ENCODE peak calls at places on chromosomes 13 and 19, in six cellular contexts. One of them, this sample, is unnamed.

GRCh38 chr19:5436101-5436947 is 18.9 kb upstream of the ZNRF4 start:
- DNase-seq in CD4-positive, alpha-beta T cell: no peak
- DNase-seq in osteoblast: peak; percentile 97
- DNase-seq in testis: peak; percentile 70
- DNase-seq in uterus: no peak
- DNase-seq in neural progenitor cell: peak; percentile 95
- DNase-seq in this sample: peak; percentile 91

GRCh38 chr19:51799311-51799997 is 4.5 kb downstream of the FPR3 start:
- DNase-seq in CD4-positive, alpha-beta T cell: no peak
- DNase-seq in osteoblast: peak; percentile 91
- DNase-seq in testis: peak; percentile 93
- DNase-seq in uterus: peak; percentile 78
- DNase-seq in neural progenitor cell: no peak
- DNase-seq in this sample: peak; percentile 9

GRCh38 chr13:39942901-39943273 is 287.4 kb downstream of the COG6 start:
- DNase-seq in CD4-positive, alpha-beta T cell: peak; percentile 75
- DNase-seq in osteoblast: peak; percentile 85
- DNase-seq in testis: peak; percentile 79
- DNase-seq in uterus: peak; percentile 42
- DNase-seq in neural progenitor cell: peak; percentile 88
- DNase-seq in this sample: peak; percentile 78

GRCh38 chr13:95509521-95510315 is 42.8 kb upstream of the CLDN10 start:
- DNase-seq in CD4-positive, alpha-beta T cell: no peak
- DNase-seq in osteoblast: peak; percentile 51
- DNase-seq in testis: no peak
- DNase-seq in uterus: no peak
- DNase-seq in neural progenitor cell: no peak
- DNase-seq in this sample: no peak

GRCh38 chr13:33262069-33262487 is 23.5 kb downstream of the STARD13 start:
- DNase-seq in CD4-positive, alpha-beta T cell: no peak
- DNase-seq in osteoblast: no peak
- DNase-seq in testis: no peak
- DNase-seq in uterus: peak; percentile 32
- DNase-seq in neural progenitor cell: peak; percentile 12
- DNase-seq in this sample: no peak

GRCh38 chr19:38425810-38426466 is at the start of gene RASGRP4:
- DNase-seq in CD4-positive, alpha-beta T cell: no peak
- DNase-seq in osteoblast: peak; percentile 58
- DNase-seq in testis: no peak
- DNase-seq in uterus: no peak
- DNase-seq in neural progenitor cell: no peak
- DNase-seq in this sample: no peak

GRCh38 chr19:1290699-1291651 is 5.3 kb downstream of the EFNA2 start:
- DNase-seq in CD4-positive, alpha-beta T cell: no peak
- DNase-seq in osteoblast: peak; percentile 93
- DNase-seq in testis: no peak
- DNase-seq in uterus: no peak
- DNase-seq in neural progenitor cell: no peak
- DNase-seq in this sample: no peak

GRCh38 chr19:2691951-2692350 is 10.5 kb downstream of the GNG7 start:
- DNase-seq in CD4-positive, alpha-beta T cell: no peak
- DNase-seq in osteoblast: no peak
- DNase-seq in testis: peak; percentile 85
- DNase-seq in uterus: no peak
- DNase-seq in neural progenitor cell: no peak
- DNase-seq in this sample: no peak

GRCh38 chr19:18999896-19000620 is 33.3 kb downstream of the SUGP2 start:
- DNase-seq in CD4-positive, alpha-beta T cell: no peak
- DNase-seq in osteoblast: peak; percentile 79
- DNase-seq in testis: peak; percentile 30
- DNase-seq in uterus: no peak
- DNase-seq in neural progenitor cell: peak; percentile 33
- DNase-seq in this sample: no peak

GRCh38 chr19:2381151-2381822 is 21.2 kb downstream of the TMPRSS9 start:
- DNase-seq in CD4-positive, alpha-beta T cell: no peak
- DNase-seq in osteoblast: peak; percentile 79
- DNase-seq in testis: no peak
- DNase-seq in uterus: no peak
- DNase-seq in neural progenitor cell: peak; percentile 43
- DNase-seq in this sample: no peak

GRCh38 chr13:43698743-43699142 is 88.0 kb downstream of the ENOX1 start:
- DNase-seq in CD4-positive, alpha-beta T cell: no peak
- DNase-seq in osteoblast: no peak
- DNase-seq in testis: no peak
- DNase-seq in uterus: no peak
- DNase-seq in neural progenitor cell: no peak
- DNase-seq in this sample: no peak

GRCh38 chr19:45153339-45154063 is 7.3 kb downstream of the NKPD1 start:
- DNase-seq in CD4-positive, alpha-beta T cell: peak; percentile 49
- DNase-seq in osteoblast: peak; percentile 96
- DNase-seq in testis: peak; percentile 69
- DNase-seq in uterus: peak; percentile 42
- DNase-seq in neural progenitor cell: peak; percentile 85
- DNase-seq in this sample: no peak

GRCh38 chr13:24685314-24685713 is 5.1 kb downstream of the ATP12A start:
- DNase-seq in CD4-positive, alpha-beta T cell: no peak
- DNase-seq in osteoblast: no peak
- DNase-seq in testis: no peak
- DNase-seq in uterus: no peak
- DNase-seq in neural progenitor cell: no peak
- DNase-seq in this sample: no peak

GRCh38 chr13:93147946-93148345 is 78.7 kb upstream of the GPC6 start:
- DNase-seq in CD4-positive, alpha-beta T cell: no peak
- DNase-seq in osteoblast: no peak
- DNase-seq in testis: no peak
- DNase-seq in uterus: no peak
- DNase-seq in neural progenitor cell: no peak
- DNase-seq in this sample: no peak

GRCh38 chr13:112416647-112417046 is 40.5 kb downstream of the SPACA7 start:
- DNase-seq in CD4-positive, alpha-beta T cell: no peak
- DNase-seq in osteoblast: no peak
- DNase-seq in testis: no peak
- DNase-seq in uterus: no peak
- DNase-seq in neural progenitor cell: no peak
- DNase-seq in this sample: no peak

GRCh38 chr19:6041991-6042421 is 64.1 kb upstream of the RANBP3 start:
- DNase-seq in CD4-positive, alpha-beta T cell: no peak
- DNase-seq in osteoblast: no peak
- DNase-seq in testis: peak; percentile 13
- DNase-seq in uterus: peak; percentile 12
- DNase-seq in neural progenitor cell: no peak
- DNase-seq in this sample: peak; percentile 39

GRCh38 chr19:17504456-17504855 is 7.0 kb upstream of the PGLS start:
- DNase-seq in CD4-positive, alpha-beta T cell: no peak
- DNase-seq in osteoblast: peak; percentile 60
- DNase-seq in testis: no peak
- DNase-seq in uterus: no peak
- DNase-seq in neural progenitor cell: no peak
- DNase-seq in this sample: no peak

GRCh38 chr13:22736084-22736767 is 444.6 kb upstream of the SGCG start:
- DNase-seq in CD4-positive, alpha-beta T cell: no peak
- DNase-seq in osteoblast: no peak
- DNase-seq in testis: no peak
- DNase-seq in uterus: no peak
- DNase-seq in neural progenitor cell: no peak
- DNase-seq in this sample: no peak

GRCh38 chr13:99737456-99737855 is 234.1 kb downstream of the ZIC5 start:
- DNase-seq in CD4-positive, alpha-beta T cell: no peak
- DNase-seq in osteoblast: no peak
- DNase-seq in testis: no peak
- DNase-seq in uterus: no peak
- DNase-seq in neural progenitor cell: no peak
- DNase-seq in this sample: peak; percentile 52

GRCh38 chr13:41848435-41849255 is 112.3 kb downstream of the VWA8 start:
- DNase-seq in CD4-positive, alpha-beta T cell: no peak
- DNase-seq in osteoblast: peak; percentile 90
- DNase-seq in testis: no peak
- DNase-seq in uterus: no peak
- DNase-seq in neural progenitor cell: no peak
- DNase-seq in this sample: no peak

GRCh38 chr13:106768991-106769390 is 201.1 kb upstream of the ARGLU1 start:
- DNase-seq in CD4-positive, alpha-beta T cell: no peak
- DNase-seq in osteoblast: no peak
- DNase-seq in testis: no peak
- DNase-seq in uterus: no peak
- DNase-seq in neural progenitor cell: no peak
- DNase-seq in this sample: no peak

GRCh38 chr13:111460548-111461444 is 140.4 kb downstream of the TEX29 start:
- DNase-seq in CD4-positive, alpha-beta T cell: no peak
- DNase-seq in osteoblast: no peak
- DNase-seq in testis: peak; percentile 83
- DNase-seq in uterus: peak; percentile 28
- DNase-seq in neural progenitor cell: peak; percentile 80
- DNase-seq in this sample: peak; percentile 48

GRCh38 chr13:26718872-26719271 is 41.7 kb downstream of the GPR12 start:
- DNase-seq in CD4-positive, alpha-beta T cell: no peak
- DNase-seq in osteoblast: peak; percentile 61
- DNase-seq in testis: no peak
- DNase-seq in uterus: no peak
- DNase-seq in neural progenitor cell: no peak
- DNase-seq in this sample: no peak

GRCh38 chr19:38676878-38677646 is 29.6 kb downstream of the ACTN4 start:
- DNase-seq in CD4-positive, alpha-beta T cell: no peak
- DNase-seq in osteoblast: peak; percentile 38
- DNase-seq in testis: no peak
- DNase-seq in uterus: no peak
- DNase-seq in neural progenitor cell: no peak
- DNase-seq in this sample: no peak

GRCh38 chr13:66965146-66965545 is 265.0 kb downstream of the PCDH9 start:
- DNase-seq in CD4-positive, alpha-beta T cell: no peak
- DNase-seq in osteoblast: no peak
- DNase-seq in testis: no peak
- DNase-seq in uterus: no peak
- DNase-seq in neural progenitor cell: no peak
- DNase-seq in this sample: no peak

GRCh38 chr19:46925548-46925950 is 64.8 kb downstream of the ARHGAP35 start:
- DNase-seq in CD4-positive, alpha-beta T cell: no peak
- DNase-seq in osteoblast: no peak
- DNase-seq in testis: no peak
- DNase-seq in uterus: no peak
- DNase-seq in neural progenitor cell: no peak
- DNase-seq in this sample: no peak

GRCh38 chr19:37986048-37986750 is 79.2 kb downstream of the SIPA1L3 start:
- DNase-seq in CD4-positive, alpha-beta T cell: no peak
- DNase-seq in osteoblast: no peak
- DNase-seq in testis: no peak
- DNase-seq in uterus: no peak
- DNase-seq in neural progenitor cell: no peak
- DNase-seq in this sample: no peak

GRCh38 chr13:113474179-113474578 is 16.3 kb downstream of the DCUN1D2 start:
- DNase-seq in CD4-positive, alpha-beta T cell: no peak
- DNase-seq in osteoblast: no peak
- DNase-seq in testis: no peak
- DNase-seq in uterus: no peak
- DNase-seq in neural progenitor cell: no peak
- DNase-seq in this sample: no peak

GRCh38 chr19:49017666-49018351 is 918 bp upstream of the LHB start:
- DNase-seq in CD4-positive, alpha-beta T cell: peak; percentile 70
- DNase-seq in osteoblast: peak; percentile 98
- DNase-seq in testis: peak; percentile 30
- DNase-seq in uterus: peak; percentile 41
- DNase-seq in neural progenitor cell: peak; percentile 79
- DNase-seq in this sample: peak; percentile 70

GRCh38 chr13:54184576-54184975 is 1156.0 kb downstream of the OLFM4 start:
- DNase-seq in CD4-positive, alpha-beta T cell: no peak
- DNase-seq in osteoblast: no peak
- DNase-seq in testis: no peak
- DNase-seq in uterus: no peak
- DNase-seq in neural progenitor cell: no peak
- DNase-seq in this sample: no peak

GRCh38 chr19:57546513-57546912 is 13.2 kb downstream of the ZNF550 start:
- DNase-seq in CD4-positive, alpha-beta T cell: no peak
- DNase-seq in osteoblast: no peak
- DNase-seq in testis: no peak
- DNase-seq in uterus: no peak
- DNase-seq in neural progenitor cell: no peak
- DNase-seq in this sample: no peak
- H3K9me3 ChIP-seq in CD4-positive, alpha-beta T cell: peaks cover 98% of the 10 kb centered on the region
- H3K9me3 ChIP-seq in osteoblast: peaks cover 46% of the 10 kb centered on the region
- H3K9me3 ChIP-seq in testis: no peaks in the 10 kb centered on the region
- H3K9me3 ChIP-seq in uterus: peaks cover 3% of the 10 kb centered on the region
- H3K9me3 ChIP-seq in neural progenitor cell: peaks cover 17% of the 10 kb centered on the region
- H3K9me3 ChIP-seq in this sample: peaks cover 47% of the 10 kb centered on the region

DNA sequence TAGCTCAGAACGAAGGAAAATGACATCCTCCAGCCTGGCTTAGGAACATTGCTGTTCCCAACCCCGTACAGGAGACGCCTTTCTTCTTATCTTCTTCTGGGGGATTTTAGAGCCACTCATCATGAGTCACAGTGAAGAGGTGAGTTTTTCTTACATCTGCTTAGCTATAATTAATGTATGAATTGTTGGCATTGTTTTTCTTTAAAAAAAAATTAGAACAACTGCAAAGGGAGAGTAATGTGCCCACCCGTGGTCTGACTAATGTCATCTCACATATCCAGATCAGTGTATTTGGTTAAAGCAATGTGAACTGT is 310.6 kb upstream of the TSHZ3 start:
- DNase-seq in CD4-positive, alpha-beta T cell: no peak
- DNase-seq in osteoblast: no peak
- DNase-seq in testis: no peak
- DNase-seq in uterus: no peak
- DNase-seq in neural progenitor cell: no peak
- DNase-seq in this sample: peak; percentile 19
- H3K9me3 ChIP-seq in CD4-positive, alpha-beta T cell: no peaks in the 10 kb centered on the region
- H3K9me3 ChIP-seq in osteoblast: no peaks in the 10 kb centered on the region
- H3K9me3 ChIP-seq in testis: no peaks in the 10 kb centered on the region
- H3K9me3 ChIP-seq in uterus: no peaks in the 10 kb centered on the region
- H3K9me3 ChIP-seq in neural progenitor cell: no peaks in the 10 kb centered on the region
- H3K9me3 ChIP-seq in this sample: no peaks in the 10 kb centered on the region

DNA sequence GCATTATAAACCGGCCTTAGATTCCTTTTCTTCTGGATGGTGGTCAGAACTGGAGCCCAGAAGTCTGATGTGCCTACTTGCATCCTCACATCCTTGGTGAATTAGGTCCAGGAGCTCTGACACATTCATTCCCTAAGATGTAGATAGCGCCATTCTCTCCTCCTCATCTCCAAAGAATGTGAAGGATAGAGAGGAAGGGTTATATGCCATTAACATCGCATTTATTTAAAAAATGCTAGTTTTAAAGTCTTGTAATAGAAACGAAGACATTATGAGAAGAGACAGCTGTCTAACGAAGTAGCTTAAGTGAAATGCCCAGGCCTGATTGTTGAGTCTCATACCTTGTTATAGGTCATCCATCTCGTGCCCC is 9.7 kb downstream of the MBNL2 start:
- DNase-seq in CD4-positive, alpha-beta T cell: no peak
- DNase-seq in osteoblast: peak; percentile 53
- DNase-seq in testis: no peak
- DNase-seq in uterus: no peak
- DNase-seq in neural progenitor cell: no peak
- DNase-seq in this sample: no peak
- H3K9me3 ChIP-seq in CD4-positive, alpha-beta T cell: no peaks in the 10 kb centered on the region
- H3K9me3 ChIP-seq in osteoblast: no peaks in the 10 kb centered on the region
- H3K9me3 ChIP-seq in testis: no peaks in the 10 kb centered on the region
- H3K9me3 ChIP-seq in uterus: no peaks in the 10 kb centered on the region
- H3K9me3 ChIP-seq in neural progenitor cell: no peaks in the 10 kb centered on the region
- H3K9me3 ChIP-seq in this sample: no peaks in the 10 kb centered on the region

DNA sequence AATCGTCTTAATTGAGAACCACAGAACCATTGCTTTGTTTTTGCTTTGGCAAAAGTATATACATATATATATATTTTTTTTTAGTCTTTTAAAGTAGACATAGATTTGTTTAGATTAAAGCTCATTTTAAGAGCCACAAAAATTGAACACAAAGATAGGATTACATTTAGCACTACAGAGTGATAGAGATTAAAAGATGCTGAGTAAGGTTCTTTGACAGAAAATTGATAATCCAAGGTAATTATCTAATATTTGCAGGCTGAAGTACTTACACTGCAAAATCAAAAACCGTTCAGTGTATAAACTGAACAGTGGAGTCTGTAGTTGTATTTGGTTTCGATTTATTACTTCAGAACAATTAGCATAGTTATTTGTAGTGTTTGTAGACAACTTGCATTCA is 24.5 kb upstream of the ZNF98 start:
- DNase-seq in CD4-positive, alpha-beta T cell: no peak
- DNase-seq in osteoblast: no peak
- DNase-seq in testis: no peak
- DNase-seq in uterus: no peak
- DNase-seq in neural progenitor cell: no peak
- DNase-seq in this sample: no peak
- H3K9me3 ChIP-seq in CD4-positive, alpha-beta T cell: peaks cover 20% of the 10 kb centered on the region
- H3K9me3 ChIP-seq in osteoblast: no peaks in the 10 kb centered on the region
- H3K9me3 ChIP-seq in testis: no peaks in the 10 kb centered on the region
- H3K9me3 ChIP-seq in uterus: no peaks in the 10 kb centered on the region
- H3K9me3 ChIP-seq in neural progenitor cell: peaks cover 49% of the 10 kb centered on the region
- H3K9me3 ChIP-seq in this sample: no peaks in the 10 kb centered on the region

This sample was measured in SJSA1.